ENCODE peak calls at places on chromosome 15, in six cellular contexts. One of them, this sample, is unnamed.

GRCh38 chr15:74529911-74530310 is 11.1 kb upstream of the ARID3B start:
- DNase-seq in K562: no peak
- DNase-seq in Caki2: no peak
- DNase-seq in M059J: peak; percentile 63
- DNase-seq in CD4-positive, CD25-positive, alpha-beta regulatory T cell: no peak
- DNase-seq in HFFc6: peak; percentile 31
- DNase-seq in this sample: no peak

GRCh38 chr15:88695595-88696186 is 56.9 kb downstream of the ISG20 start:
- DNase-seq in HFFc6: no peak
- DNase-seq in CD4-positive, CD25-positive, alpha-beta regulatory T cell: no peak
- DNase-seq in M059J: no peak
- DNase-seq in Caki2: no peak
- DNase-seq in K562: no peak
- DNase-seq in this sample: no peak

GRCh38 chr15:86002444-86002843 is 77.2 kb upstream of the AGBL1 start:
- DNase-seq in K562: no peak
- DNase-seq in CD4-positive, CD25-positive, alpha-beta regulatory T cell: no peak
- DNase-seq in Caki2: no peak
- DNase-seq in HFFc6: no peak
- DNase-seq in M059J: peak; percentile 2
- DNase-seq in this sample: peak; percentile 91

GRCh38 chr15:46815765-46816164 is 901.5 kb upstream of the SEMA6D start:
- DNase-seq in K562: no peak
- DNase-seq in CD4-positive, CD25-positive, alpha-beta regulatory T cell: no peak
- DNase-seq in HFFc6: no peak
- DNase-seq in M059J: no peak
- DNase-seq in Caki2: no peak
- DNase-seq in this sample: no peak

GRCh38 chr15:29925227-29926082 is 103.2 kb upstream of the TJP1 start:
- DNase-seq in CD4-positive, CD25-positive, alpha-beta regulatory T cell: no peak
- DNase-seq in HFFc6: peak; percentile 66
- DNase-seq in K562: peak; percentile 72
- DNase-seq in M059J: peak; percentile 80
- DNase-seq in Caki2: peak; percentile 98
- DNase-seq in this sample: peak; percentile 42

GRCh38 chr15:81856627-81857026 is 189.2 kb downstream of the MEX3B start:
- DNase-seq in HFFc6: no peak
- DNase-seq in CD4-positive, CD25-positive, alpha-beta regulatory T cell: no peak
- DNase-seq in K562: no peak
- DNase-seq in M059J: no peak
- DNase-seq in Caki2: no peak
- DNase-seq in this sample: no peak

GRCh38 chr15:82585072-82585471 is 44.8 kb upstream of the RPS17 start:
- DNase-seq in HFFc6: no peak
- DNase-seq in CD4-positive, CD25-positive, alpha-beta regulatory T cell: no peak
- DNase-seq in M059J: peak; percentile 26
- DNase-seq in K562: no peak
- DNase-seq in Caki2: no peak
- DNase-seq in this sample: no peak

GRCh38 chr15:69755571-69756310 is 303.1 kb downstream of the RPLP1 start:
- DNase-seq in M059J: peak; percentile 80
- DNase-seq in Caki2: no peak
- DNase-seq in HFFc6: no peak
- DNase-seq in CD4-positive, CD25-positive, alpha-beta regulatory T cell: peak; percentile 40
- DNase-seq in K562: no peak
- DNase-seq in this sample: no peak

GRCh38 chr15:85104584-85104983 is 122.9 kb downstream of the PDE8A start:
- DNase-seq in HFFc6: no peak
- DNase-seq in M059J: no peak
- DNase-seq in K562: no peak
- DNase-seq in Caki2: no peak
- DNase-seq in CD4-positive, CD25-positive, alpha-beta regulatory T cell: no peak
- DNase-seq in this sample: no peak

GRCh38 chr15:89115547-89115946 is 27.3 kb downstream of the ABHD2 start:
- DNase-seq in K562: no peak
- DNase-seq in HFFc6: no peak
- DNase-seq in CD4-positive, CD25-positive, alpha-beta regulatory T cell: no peak
- DNase-seq in Caki2: no peak
- DNase-seq in M059J: no peak
- DNase-seq in this sample: no peak

GRCh38 chr15:67422296-67422695 is 98.6 kb upstream of the C15orf61 start:
- DNase-seq in CD4-positive, CD25-positive, alpha-beta regulatory T cell: no peak
- DNase-seq in Caki2: no peak
- DNase-seq in HFFc6: no peak
- DNase-seq in M059J: no peak
- DNase-seq in K562: no peak
- DNase-seq in this sample: no peak

GRCh38 chr15:92394327-92395175 is 870 bp downstream of the ST8SIA2 start:
- DNase-seq in K562: no peak
- DNase-seq in CD4-positive, CD25-positive, alpha-beta regulatory T cell: no peak
- DNase-seq in M059J: peak; percentile 6
- DNase-seq in Caki2: no peak
- DNase-seq in HFFc6: no peak
- DNase-seq in this sample: no peak

GRCh38 chr15:69131362-69132215 is 28.8 kb upstream of the GLCE start:
- DNase-seq in M059J: no peak
- DNase-seq in HFFc6: no peak
- DNase-seq in K562: no peak
- DNase-seq in Caki2: no peak
- DNase-seq in CD4-positive, CD25-positive, alpha-beta regulatory T cell: no peak
- DNase-seq in this sample: no peak

GRCh38 chr15:96849501-96849900 is 519.0 kb downstream of the NR2F2 start:
- DNase-seq in HFFc6: no peak
- DNase-seq in K562: no peak
- DNase-seq in Caki2: no peak
- DNase-seq in CD4-positive, CD25-positive, alpha-beta regulatory T cell: no peak
- DNase-seq in M059J: peak; percentile 53
- DNase-seq in this sample: no peak

GRCh38 chr15:74866090-74866489 is 7.1 kb downstream of the SCAMP2 start:
- DNase-seq in K562: no peak
- DNase-seq in HFFc6: peak; percentile 74
- DNase-seq in CD4-positive, CD25-positive, alpha-beta regulatory T cell: no peak
- DNase-seq in M059J: peak; percentile 68
- DNase-seq in Caki2: peak; percentile 55
- DNase-seq in this sample: no peak

GRCh38 chr15:37891754-37892368 is 42.6 kb upstream of the TMCO5A start:
- DNase-seq in CD4-positive, CD25-positive, alpha-beta regulatory T cell: no peak
- DNase-seq in K562: peak; percentile 35
- DNase-seq in Caki2: peak; percentile 37
- DNase-seq in HFFc6: peak; percentile 67
- DNase-seq in M059J: peak; percentile 66
- DNase-seq in this sample: peak; percentile 36

GRCh38 chr15:70033109-70033508 is 64.6 kb downstream of the TLE3 start:
- DNase-seq in Caki2: no peak
- DNase-seq in M059J: no peak
- DNase-seq in HFFc6: no peak
- DNase-seq in K562: no peak
- DNase-seq in CD4-positive, CD25-positive, alpha-beta regulatory T cell: no peak
- DNase-seq in this sample: no peak

GRCh38 chr15:34038023-34038403 is 991 bp downstream of the AVEN start:
- DNase-seq in Caki2: no peak
- DNase-seq in HFFc6: no peak
- DNase-seq in M059J: no peak
- DNase-seq in CD4-positive, CD25-positive, alpha-beta regulatory T cell: no peak
- DNase-seq in K562: no peak
- DNase-seq in this sample: no peak

GRCh38 chr15:89150762-89151305 is 62.6 kb downstream of the ABHD2 start:
- DNase-seq in CD4-positive, CD25-positive, alpha-beta regulatory T cell: no peak
- DNase-seq in M059J: no peak
- DNase-seq in Caki2: no peak
- DNase-seq in K562: no peak
- DNase-seq in HFFc6: no peak
- DNase-seq in this sample: no peak

GRCh38 chr15:88385078-88385700 is 82.0 kb downstream of the MRPL46 start:
- DNase-seq in K562: no peak
- DNase-seq in M059J: peak; percentile 69
- DNase-seq in HFFc6: peak; percentile 60
- DNase-seq in CD4-positive, CD25-positive, alpha-beta regulatory T cell: no peak
- DNase-seq in Caki2: no peak
- DNase-seq in this sample: peak; percentile 81

GRCh38 chr15:71761649-71762048 is 48.7 kb upstream of the NR2E3 start:
- DNase-seq in Caki2: peak; percentile 78
- DNase-seq in HFFc6: peak; percentile 90
- DNase-seq in M059J: peak; percentile 97
- DNase-seq in CD4-positive, CD25-positive, alpha-beta regulatory T cell: no peak
- DNase-seq in K562: no peak
- DNase-seq in this sample: no peak

GRCh38 chr15:72229947-72230196 is 1.1 kb downstream of the PKM start:
- DNase-seq in M059J: no peak
- DNase-seq in HFFc6: no peak
- DNase-seq in Caki2: no peak
- DNase-seq in K562: no peak
- DNase-seq in CD4-positive, CD25-positive, alpha-beta regulatory T cell: no peak
- DNase-seq in this sample: no peak

GRCh38 chr15:83282859-83283812 is 1.3 kb downstream of the BNC1 start:
- DNase-seq in K562: no peak
- DNase-seq in CD4-positive, CD25-positive, alpha-beta regulatory T cell: no peak
- DNase-seq in M059J: no peak
- DNase-seq in Caki2: no peak
- DNase-seq in HFFc6: peak; percentile 36
- DNase-seq in this sample: no peak